ENCODE peak calls at places on chromosome X, in six cellular contexts. S is fibroblast of the aortic adventitia, G is IMR-90, O is stomach, P is activated B cell treated with CpG ODN at 0.5 μM for 24 hours, A is brain microvascular endothelial cell. N is an unnamed sample.

GRCh38 chrX:106894978-106895452 is 8.1 kb downstream of the RIPPLY1 start:
- DNase-seq in S (peak), G (peak), O (no peak), P (no peak), A (peak), N (no peak)

GRCh38 chrX:78548012-78548411 is 111.1 kb downstream of the RTL3 start:
- DNase-seq in S (peak), G (peak), O (no peak), P (no peak), A (no peak), N (no peak)

GRCh38 chrX:103687073-103687695 is 685 bp upstream of the MORF4L2 start:
- DNase-seq in S (no peak), G (peak), O (peak), P (peak), A (peak), N (no peak)

GRCh38 chrX:32480019-32480418 is 731.3 kb downstream of the DMD start:
- DNase-seq in S (no peak), G (peak), O (no peak), P (no peak), A (peak), N (no peak)

GRCh38 chrX:69503835-69504625 is at the start of gene NALF2:
- DNase-seq in S (peak), G (peak), O (peak), P (no peak), A (no peak), N (no peak)

GRCh38 chrX:97672138-97672537 is 788.4 kb downstream of the RPA4 start:
- DNase-seq in S (no peak), G (no peak), O (no peak), P (no peak), A (no peak), N (no peak)

GRCh38 chrX:14936561-14936960 is 63.3 kb downstream of the MOSPD2 start:
- DNase-seq in S (peak), G (peak), O (no peak), P (no peak), A (peak), N (no peak)

GRCh38 chrX:276588-277171 is 4.5 kb upstream of the PLCXD1 start:
- DNase-seq in S (peak), G (peak), O (peak), P (peak), A (peak), N (no peak)

GRCh38 chrX:11336201-11336600 is 43.0 kb downstream of the AMELX start:
- DNase-seq in S (no peak), G (no peak), O (no peak), P (no peak), A (no peak), N (no peak)

GRCh38 chrX:133609151-133609550 is 193.9 kb upstream of the GPC4 start:
- DNase-seq in S (no peak), G (no peak), O (no peak), P (no peak), A (no peak), N (no peak)

GRCh38 chrX:153400146-153401132 is 711 bp downstream of the PNMA6E start:
- DNase-seq in S (no peak), G (no peak), O (peak), P (peak), A (no peak), N (peak)

GRCh38 chrX:151873096-151873495 is 39.6 kb upstream of the MAGEA4 start:
- DNase-seq in S (peak), G (no peak), O (no peak), P (no peak), A (no peak), N (no peak)

GRCh38 chrX:3549442-3549875 is 164.0 kb downstream of the PRKX start:
- DNase-seq in S (peak), G (peak), O (no peak), P (no peak), A (peak), N (no peak)

GRCh38 chrX:149618871-149619270 is 12.7 kb downstream of the TMEM185A start:
- DNase-seq in S (no peak), G (no peak), O (no peak), P (no peak), A (no peak), N (no peak)

GRCh38 chrX:39582091-39582490 is 515.7 kb downstream of the BCOR start:
- DNase-seq in S (no peak), G (no peak), O (peak), P (no peak), A (no peak), N (no peak)

GRCh38 chrX:18873189-18873791 is 110.6 kb downstream of the PHKA2 start:
- DNase-seq in S (peak), G (peak), O (no peak), P (no peak), A (peak), N (no peak)

GRCh38 chrX:119622356-119623232 is 16.4 kb upstream of the NKRF start:
- DNase-seq in S (peak), G (peak), O (peak), P (no peak), A (peak), N (no peak)

GRCh38 chrX:110087485-110088356 is 84.8 kb downstream of the TMEM164 start:
- DNase-seq in S (peak), G (peak), O (no peak), P (no peak), A (peak), N (no peak)

GRCh38 chrX:119655125-119655524 is 37.8 kb downstream of the SEPTIN6 start:
- DNase-seq in S (peak), G (peak), O (no peak), P (no peak), A (peak), N (no peak)

GRCh38 chrX:154717824-154718223 is 33.1 kb downstream of the GAB3 start:
- DNase-seq in S (no peak), G (peak), O (no peak), P (no peak), A (peak), N (no peak)

GRCh38 chrX:144494069-144494468 is 610.2 kb downstream of the UBE2NL start:
- DNase-seq in S (no peak), G (no peak), O (no peak), P (no peak), A (no peak), N (no peak)

GRCh38 chrX:72573158-72573511 is 492 bp upstream of the HDAC8 start:
- DNase-seq in S (no peak), G (no peak), O (no peak), P (no peak), A (no peak), N (no peak)

GRCh38 chrX:1442724-1443367 is 9.9 kb downstream of the ASMTL start:
- DNase-seq in S (no peak), G (no peak), O (no peak), P (no peak), A (no peak), N (no peak)

GRCh38 chrX:11474576-11474975 is 181.4 kb downstream of the AMELX start:
- DNase-seq in S (no peak), G (no peak), O (no peak), P (no peak), A (no peak), N (no peak)

GRCh38 chrX:13855689-13856425 is 39.0 kb upstream of the GPM6B start:
- DNase-seq in S (peak), G (no peak), O (no peak), P (no peak), A (no peak), N (no peak)

GRCh38 chrX:2614911-2615310 is 76.2 kb upstream of the CD99 start:
- DNase-seq in S (peak), G (peak), O (no peak), P (no peak), A (peak), N (no peak)

GRCh38 chrX:12360389-12360788 is 222.1 kb downstream of the FRMPD4 start:
- DNase-seq in S (peak), G (peak), O (no peak), P (no peak), A (peak), N (no peak)

GRCh38 chrX:124994404-124994803 is 325.3 kb upstream of the TEX13C start:
- DNase-seq in S (no peak), G (no peak), O (no peak), P (no peak), A (no peak), N (no peak)

GRCh38 chrX:129000018-129000417 is 523.3 kb downstream of the SMARCA1 start:
- DNase-seq in S (no peak), G (no peak), O (no peak), P (no peak), A (no peak), N (no peak)

GRCh38 chrX:11398139-11398538 is 104.9 kb downstream of the AMELX start:
- DNase-seq in S (no peak), G (no peak), O (no peak), P (no peak), A (no peak), N (no peak)

GRCh38 chrX:102746134-102746584 is 25.6 kb downstream of the GPRASP3 start:
- DNase-seq in S (peak), G (no peak), O (peak), P (no peak), A (no peak), N (no peak)

GRCh38 chrX:53281321-53281822 is at the start of gene IQSEC2:
- DNase-seq in S (peak), G (peak), O (peak), P (no peak), A (peak), N (no peak)

GRCh38 chrX:108165349-108166111 is 74.0 kb downstream of the ATG4A start:
- DNase-seq in S (peak), G (peak), O (peak), P (no peak), A (peak), N (no peak)

GRCh38 chrX:11427082-11428033 is 134.1 kb downstream of the AMELX start:
- DNase-seq in S (peak), G (no peak), O (peak), P (peak), A (no peak), N (no peak)

GRCh38 chrX:10350991-10351390 is 194.2 kb downstream of the CLCN4 start:
- DNase-seq in S (peak), G (peak), O (no peak), P (no peak), A (peak), N (no peak)

GRCh38 chrX:134533352-134533751 is 73.4 kb downstream of the HPRT1 start:
- DNase-seq in S (no peak), G (no peak), O (no peak), P (no peak), A (no peak), N (no peak)

GRCh38 chrX:119190251-119190651 is 45.8 kb upstream of the PGRMC1 start:
- DNase-seq in S (peak), G (no peak), O (no peak), P (no peak), A (no peak), N (no peak)

GRCh38 chrX:41350976-41351569 is 17.1 kb downstream of the DDX3X start:
- DNase-seq in S (no peak), G (peak), O (no peak), P (no peak), A (no peak), N (no peak)

DNA sequence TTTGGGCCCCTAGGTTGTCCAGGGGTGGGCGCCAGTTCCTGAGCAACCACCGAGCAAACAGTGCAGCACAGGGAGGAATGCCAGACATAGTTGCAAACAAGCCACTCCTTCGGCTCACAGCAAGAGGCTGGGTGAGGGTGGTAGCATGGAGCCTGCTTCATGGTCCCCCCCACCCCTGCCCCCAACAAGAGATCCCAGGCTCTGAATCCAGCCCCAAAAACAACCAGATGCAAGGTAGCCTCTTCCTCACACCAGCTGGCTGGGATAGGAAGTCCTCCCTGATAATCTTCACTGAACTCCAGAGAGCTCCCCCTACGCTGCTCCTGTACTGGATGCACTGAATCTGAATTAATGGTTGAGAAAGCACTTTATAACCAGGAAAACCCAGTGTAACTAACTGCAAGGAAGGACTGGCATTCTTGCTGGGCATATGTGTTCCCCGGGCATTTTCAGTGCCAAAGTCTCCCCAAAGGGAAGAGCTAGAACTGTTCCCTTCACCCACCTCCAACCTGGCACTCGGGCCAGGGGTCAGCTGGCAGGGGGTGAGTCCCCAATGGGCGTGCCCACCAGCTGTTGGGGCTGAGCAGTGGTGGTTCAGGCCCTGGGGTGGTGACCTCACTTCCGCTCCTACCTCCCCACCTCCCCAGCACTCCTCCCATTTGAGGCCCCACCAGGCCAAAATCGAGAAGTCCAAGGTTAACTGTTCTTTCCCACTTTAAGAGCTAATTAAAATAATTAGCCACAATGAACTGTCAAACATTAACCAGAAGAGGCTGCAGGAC is 1.5 kb downstream of the ELF4 start:
- DNase-seq in S (peak), G (no peak), O (no peak), P (no peak), A (no peak), N (no peak)
- TF ChIP-seq CTCF in S (no peak), G (no peak), O (no peak), P (no peak), A (peak), N (no peak)

DNA sequence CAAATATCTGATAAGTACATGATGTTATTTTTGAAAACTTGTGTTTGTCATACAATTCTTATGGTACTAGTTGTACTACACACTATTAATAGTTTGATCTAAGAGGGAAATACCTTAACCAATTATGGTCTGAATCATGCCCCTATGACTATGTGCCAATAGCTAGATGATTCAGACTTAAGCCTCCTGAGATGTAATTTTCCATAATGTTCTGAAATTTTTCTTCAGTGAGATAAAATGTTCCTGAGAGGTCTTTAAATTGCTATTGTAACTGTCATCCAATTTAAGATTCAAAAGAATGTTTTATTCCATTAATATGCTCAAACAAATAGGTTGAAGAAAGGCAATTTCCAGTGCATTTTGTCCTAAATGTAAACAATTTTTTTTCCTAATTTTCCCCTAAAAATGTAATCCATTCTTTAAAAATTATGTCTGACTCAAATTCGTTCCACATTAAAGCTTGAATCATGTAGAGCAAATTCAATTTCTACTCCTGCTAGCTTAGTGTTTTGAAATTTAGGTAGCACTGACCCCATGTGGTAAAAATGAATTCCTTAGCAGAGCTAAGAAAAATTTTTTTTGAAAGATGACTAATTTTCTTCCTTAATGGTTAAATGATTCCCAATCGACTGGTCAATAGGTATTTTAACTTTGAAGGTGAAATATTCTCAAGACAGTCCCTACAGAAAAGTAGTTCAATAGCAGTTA is 49.1 kb downstream of the APOOL start:
- DNase-seq in S (peak), G (peak), O (no peak), P (no peak), A (peak), N (no peak)
- TF ChIP-seq CTCF in S (peak), G (peak), O (no peak), P (no peak), A (no peak), N (no peak)

GRCh38 chrX:34112459-34112858 is 19.7 kb downstream of the FAM47A start:
- DNase-seq in S (no peak), G (no peak), O (no peak), P (no peak), A (no peak), N (no peak)
- TF ChIP-seq CTCF in S (no peak), G (no peak), O (no peak), P (no peak), A (no peak), N (no peak)

GRCh38 chrX:150765237-150765636 is 72.0 kb downstream of the MTMR1 start:
- DNase-seq in S (no peak), G (no peak), O (no peak), P (no peak), A (no peak), N (no peak)

GRCh38 chrX:150765782-150766350 is 72.7 kb downstream of the MTMR1 start:
- DNase-seq in S (no peak), G (no peak), O (no peak), P (no peak), A (no peak), N (no peak)

GRCh38 chrX:150767045-150767395 is 73.8 kb downstream of the MTMR1 start:
- DNase-seq in S (peak), G (no peak), O (peak), P (no peak), A (peak), N (no peak)

GRCh38 chrX:150767475-150768131 is 74.4 kb downstream of the MTMR1 start:
- DNase-seq in S (peak), G (peak), O (no peak), P (no peak), A (peak), N (no peak)

GRCh38 chrX:150766351-150767044 is 73.3 kb downstream of the MTMR1 start:
- DNase-seq in S (no peak), G (no peak), O (no peak), P (no peak), A (no peak), N (no peak)
- TF ChIP-seq CTCF in S (no peak), G (no peak), O (no peak), P (no peak), A (peak), N (no peak)

DNA sequence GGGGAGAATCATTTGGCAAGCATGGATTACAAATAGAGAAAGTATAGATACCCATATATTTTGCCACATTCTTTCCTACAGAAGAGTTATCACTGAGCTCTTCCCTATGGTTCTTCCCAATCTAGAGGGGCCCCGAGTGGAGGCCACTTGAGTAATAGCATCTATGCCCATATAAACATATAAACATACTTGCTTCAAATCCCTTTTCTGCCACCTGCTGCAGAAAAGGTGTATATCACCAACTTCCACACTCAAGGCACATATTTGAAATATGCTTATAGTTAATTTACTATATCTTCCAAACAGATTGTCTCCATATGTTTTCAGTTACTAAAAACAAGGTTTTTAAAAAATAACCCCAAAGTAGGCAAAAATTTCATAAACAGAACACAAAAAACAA is 642.8 kb upstream of the DIPK2B start:
- DNase-seq in S (peak), G (no peak), O (no peak), P (no peak), A (no peak), N (no peak)
- TF ChIP-seq CTCF in S (no peak), G (peak), O (no peak), P (no peak), A (no peak), N (peak)

DNA sequence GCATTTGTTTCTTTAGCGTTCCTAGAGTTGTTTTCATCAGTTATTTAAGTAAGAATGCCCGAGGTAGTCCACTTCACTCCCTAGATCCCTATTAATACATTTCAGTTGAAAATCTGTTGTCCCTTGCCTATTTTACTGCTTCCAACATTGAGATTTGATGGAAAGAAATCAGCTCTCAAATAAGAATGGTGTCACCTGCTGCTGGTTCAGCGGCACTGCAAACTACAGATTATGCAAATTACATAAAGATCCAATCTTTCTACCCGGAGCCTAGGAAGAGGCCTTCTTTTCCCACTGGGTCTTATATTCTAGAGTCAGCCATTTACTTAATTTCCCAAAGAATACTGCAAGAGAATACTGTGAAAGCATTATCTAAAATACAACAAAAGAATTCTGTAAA is 597.6 kb upstream of the MAGEB2 start:
- DNase-seq in S (peak), G (no peak), O (no peak), P (no peak), A (no peak), N (no peak)
- TF ChIP-seq CTCF in S (peak), G (peak), O (no peak), P (no peak), A (peak), N (no peak)

GRCh38 chrX:26649534-26649933 is 433.6 kb downstream of the MAGEB5 start:
- DNase-seq in S (peak), G (peak), O (no peak), P (no peak), A (peak), N (no peak)
- TF ChIP-seq CTCF in S (peak), G (peak), O (no peak), P (no peak), A (peak), N (peak)